ENCODE peak calls at places on chromosomes 12 and 14, in seven cellular contexts. One of them, this sample, is unnamed.
A peak's percentile ranks its signal among the peaks of the same experiment; 100 is the strongest.

GRCh38 chr12:42421844-42422779 is 96.1 kb downstream of the PPHLN1 start:
- DNase-seq in brain microvascular endothelial cell: peak; percentile 57
- DNase-seq in OCI-LY7: no peak
- DNase-seq in stomach: no peak
- DNase-seq in naive thymus-derived CD4-positive, alpha-beta T cell: no peak
- DNase-seq in heart left ventricle: no peak
- DNase-seq in A549: peak; percentile 11
- DNase-seq in this sample: no peak

GRCh38 chr14:95547626-95548327 is 12.9 kb downstream of the GLRX5 start:
- DNase-seq in brain microvascular endothelial cell: peak; percentile 45
- DNase-seq in OCI-LY7: no peak
- DNase-seq in stomach: no peak
- DNase-seq in naive thymus-derived CD4-positive, alpha-beta T cell: no peak
- DNase-seq in heart left ventricle: no peak
- DNase-seq in A549: no peak
- DNase-seq in this sample: no peak

GRCh38 chr12:66467932-66468331 is 165.6 kb downstream of the HELB start:
- DNase-seq in brain microvascular endothelial cell: no peak
- DNase-seq in OCI-LY7: peak; percentile 63
- DNase-seq in stomach: no peak
- DNase-seq in naive thymus-derived CD4-positive, alpha-beta T cell: no peak
- DNase-seq in heart left ventricle: no peak
- DNase-seq in A549: peak; percentile 36
- DNase-seq in this sample: no peak

GRCh38 chr12:632102-632696 is 31.0 kb downstream of the NINJ2 start:
- DNase-seq in brain microvascular endothelial cell: peak; percentile 92
- DNase-seq in OCI-LY7: no peak
- DNase-seq in stomach: peak; percentile 42
- DNase-seq in naive thymus-derived CD4-positive, alpha-beta T cell: no peak
- DNase-seq in heart left ventricle: no peak
- DNase-seq in A549: peak; percentile 98
- DNase-seq in this sample: no peak

GRCh38 chr14:24403294-24404013 is 4.7 kb downstream of the NYNRIN start:
- DNase-seq in brain microvascular endothelial cell: no peak
- DNase-seq in OCI-LY7: no peak
- DNase-seq in stomach: peak; percentile 24
- DNase-seq in naive thymus-derived CD4-positive, alpha-beta T cell: no peak
- DNase-seq in heart left ventricle: peak; percentile 56
- DNase-seq in A549: no peak
- DNase-seq in this sample: no peak

GRCh38 chr12:120388711-120389431 is 19.9 kb upstream of the MSI1 start:
- DNase-seq in brain microvascular endothelial cell: no peak
- DNase-seq in OCI-LY7: no peak
- DNase-seq in stomach: no peak
- DNase-seq in naive thymus-derived CD4-positive, alpha-beta T cell: no peak
- DNase-seq in heart left ventricle: no peak
- DNase-seq in A549: no peak
- DNase-seq in this sample: no peak

GRCh38 chr12:41230756-41231155 is 42.6 kb downstream of the PDZRN4 start:
- DNase-seq in brain microvascular endothelial cell: no peak
- DNase-seq in OCI-LY7: no peak
- DNase-seq in stomach: no peak
- DNase-seq in naive thymus-derived CD4-positive, alpha-beta T cell: no peak
- DNase-seq in heart left ventricle: no peak
- DNase-seq in A549: no peak
- DNase-seq in this sample: no peak

GRCh38 chr14:102817318-102817717 is 40.1 kb downstream of the TRAF3 start:
- DNase-seq in brain microvascular endothelial cell: no peak
- DNase-seq in OCI-LY7: no peak
- DNase-seq in stomach: no peak
- DNase-seq in naive thymus-derived CD4-positive, alpha-beta T cell: no peak
- DNase-seq in heart left ventricle: no peak
- DNase-seq in A549: no peak
- DNase-seq in this sample: no peak

GRCh38 chr12:124568431-124569374 is 1.3 kb upstream of the NCOR2 start:
- DNase-seq in brain microvascular endothelial cell: peak; percentile 84
- DNase-seq in OCI-LY7: peak; percentile 35
- DNase-seq in stomach: peak; percentile 44
- DNase-seq in naive thymus-derived CD4-positive, alpha-beta T cell: peak; percentile 43
- DNase-seq in heart left ventricle: peak; percentile 87
- DNase-seq in A549: peak; percentile 79
- DNase-seq in this sample: peak; percentile 77

GRCh38 chr14:81033841-81034240 is 78.4 kb downstream of the TSHR start:
- DNase-seq in brain microvascular endothelial cell: no peak
- DNase-seq in OCI-LY7: peak; percentile 11
- DNase-seq in stomach: no peak
- DNase-seq in naive thymus-derived CD4-positive, alpha-beta T cell: no peak
- DNase-seq in heart left ventricle: no peak
- DNase-seq in A549: no peak
- DNase-seq in this sample: no peak

GRCh38 chr14:68229423-68229831 is 409.8 kb downstream of the RAD51B start:
- DNase-seq in brain microvascular endothelial cell: no peak
- DNase-seq in OCI-LY7: no peak
- DNase-seq in stomach: no peak
- DNase-seq in naive thymus-derived CD4-positive, alpha-beta T cell: no peak
- DNase-seq in heart left ventricle: no peak
- DNase-seq in A549: no peak
- DNase-seq in this sample: no peak

GRCh38 chr12:103814436-103814835 is 26.6 kb downstream of the NT5DC3 start:
- DNase-seq in brain microvascular endothelial cell: no peak
- DNase-seq in OCI-LY7: no peak
- DNase-seq in stomach: no peak
- DNase-seq in naive thymus-derived CD4-positive, alpha-beta T cell: no peak
- DNase-seq in heart left ventricle: no peak
- DNase-seq in A549: no peak
- DNase-seq in this sample: no peak

GRCh38 chr14:64773577-64773976 is 69.4 kb downstream of the PLEKHG3 start:
- DNase-seq in brain microvascular endothelial cell: no peak
- DNase-seq in OCI-LY7: no peak
- DNase-seq in stomach: no peak
- DNase-seq in naive thymus-derived CD4-positive, alpha-beta T cell: no peak
- DNase-seq in heart left ventricle: no peak
- DNase-seq in A549: no peak
- DNase-seq in this sample: no peak

DNA sequence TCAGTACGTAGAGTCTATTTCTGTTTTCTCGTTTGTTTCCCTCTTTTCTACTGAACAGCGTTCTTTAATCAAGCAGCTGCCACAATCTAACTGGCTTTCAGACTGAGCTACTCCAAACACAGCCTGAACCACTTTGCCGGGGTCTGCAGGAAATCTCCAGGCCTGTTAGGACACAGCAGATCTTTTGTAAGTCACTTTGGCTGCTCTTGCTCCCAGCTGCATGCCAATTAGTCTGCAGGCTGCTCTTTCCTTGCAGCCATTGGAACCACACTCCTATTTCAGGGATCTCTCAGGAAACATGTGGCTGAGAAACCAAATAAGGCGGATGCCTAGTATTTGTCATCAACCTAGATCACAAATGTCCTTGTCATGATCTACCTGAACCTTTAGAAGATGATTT is 73.6 kb downstream of the TMTC1 start:
- DNase-seq in brain microvascular endothelial cell: no peak
- DNase-seq in OCI-LY7: no peak
- DNase-seq in stomach: no peak
- DNase-seq in naive thymus-derived CD4-positive, alpha-beta T cell: no peak
- DNase-seq in heart left ventricle: peak; percentile 67
- DNase-seq in A549: no peak
- DNase-seq in this sample: no peak
- H3K27ac ChIP-seq in brain microvascular endothelial cell: no peak overlapping the region
- H3K27ac ChIP-seq in OCI-LY7: no peak overlapping the region
- H3K27ac ChIP-seq in stomach: no peak overlapping the region
- H3K27ac ChIP-seq in naive thymus-derived CD4-positive, alpha-beta T cell: no peak overlapping the region
- H3K27ac ChIP-seq in heart left ventricle: peak overlapping the region; percentile 56
- H3K27ac ChIP-seq in A549: no peak overlapping the region
- H3K27ac ChIP-seq in this sample: no peak overlapping the region

GRCh38 chr12:47377414-47378221 is 297.9 kb upstream of the AMIGO2 start:
- DNase-seq in brain microvascular endothelial cell: peak; percentile 100
- DNase-seq in OCI-LY7: no peak
- DNase-seq in stomach: peak; percentile 72
- DNase-seq in naive thymus-derived CD4-positive, alpha-beta T cell: no peak
- DNase-seq in heart left ventricle: peak; percentile 94
- DNase-seq in A549: peak; percentile 99
- DNase-seq in this sample: peak; percentile 46
- H3K4me3 ChIP-seq in brain microvascular endothelial cell: no peak overlapping the region
- H3K4me3 ChIP-seq in OCI-LY7: no peak overlapping the region
- H3K4me3 ChIP-seq in stomach: no peak overlapping the region
- H3K4me3 ChIP-seq in naive thymus-derived CD4-positive, alpha-beta T cell: no peak overlapping the region
- H3K4me3 ChIP-seq in heart left ventricle: no peak overlapping the region
- H3K4me3 ChIP-seq in A549: no peak overlapping the region
- H3K4me3 ChIP-seq in this sample: no peak overlapping the region

GRCh38 chr12:72179841-72180240 is 92.3 kb upstream of the TRHDE start:
- DNase-seq in brain microvascular endothelial cell: no peak
- DNase-seq in OCI-LY7: no peak
- DNase-seq in stomach: no peak
- DNase-seq in naive thymus-derived CD4-positive, alpha-beta T cell: no peak
- DNase-seq in heart left ventricle: no peak
- DNase-seq in A549: no peak
- DNase-seq in this sample: no peak

GRCh38 chr12:72178244-72178643 is 93.9 kb upstream of the TRHDE start:
- DNase-seq in brain microvascular endothelial cell: no peak
- DNase-seq in OCI-LY7: no peak
- DNase-seq in stomach: no peak
- DNase-seq in naive thymus-derived CD4-positive, alpha-beta T cell: no peak
- DNase-seq in heart left ventricle: no peak
- DNase-seq in A549: no peak
- DNase-seq in this sample: no peak

GRCh38 chr12:72178871-72179270 is 93.3 kb upstream of the TRHDE start:
- DNase-seq in brain microvascular endothelial cell: no peak
- DNase-seq in OCI-LY7: no peak
- DNase-seq in stomach: no peak
- DNase-seq in naive thymus-derived CD4-positive, alpha-beta T cell: no peak
- DNase-seq in heart left ventricle: no peak
- DNase-seq in A549: no peak
- DNase-seq in this sample: no peak
- H3K27ac ChIP-seq in brain microvascular endothelial cell: no peak overlapping the region
- H3K27ac ChIP-seq in OCI-LY7: no peak overlapping the region
- H3K27ac ChIP-seq in stomach: no peak overlapping the region
- H3K27ac ChIP-seq in naive thymus-derived CD4-positive, alpha-beta T cell: no peak overlapping the region
- H3K27ac ChIP-seq in heart left ventricle: no peak overlapping the region
- H3K27ac ChIP-seq in A549: no peak overlapping the region
- H3K27ac ChIP-seq in this sample: no peak overlapping the region

GRCh38 chr14:21308479-21309237 is 28.8 kb downstream of the RPGRIP1 start:
- DNase-seq in brain microvascular endothelial cell: peak; percentile 91
- DNase-seq in OCI-LY7: peak; percentile 94
- DNase-seq in stomach: peak; percentile 89
- DNase-seq in naive thymus-derived CD4-positive, alpha-beta T cell: peak; percentile 82
- DNase-seq in heart left ventricle: peak; percentile 81
- DNase-seq in A549: peak; percentile 97
- DNase-seq in this sample: peak; percentile 96

GRCh38 chr14:21307641-21308040 is 27.8 kb downstream of the RPGRIP1 start:
- DNase-seq in brain microvascular endothelial cell: no peak
- DNase-seq in OCI-LY7: no peak
- DNase-seq in stomach: no peak
- DNase-seq in naive thymus-derived CD4-positive, alpha-beta T cell: no peak
- DNase-seq in heart left ventricle: no peak
- DNase-seq in A549: no peak
- DNase-seq in this sample: no peak

GRCh38 chr14:21309238-21309636 is 29.4 kb downstream of the RPGRIP1 start:
- DNase-seq in brain microvascular endothelial cell: no peak
- DNase-seq in OCI-LY7: peak; percentile 11
- DNase-seq in stomach: no peak
- DNase-seq in naive thymus-derived CD4-positive, alpha-beta T cell: no peak
- DNase-seq in heart left ventricle: no peak
- DNase-seq in A549: no peak
- DNase-seq in this sample: no peak

GRCh38 chr14:21309956-21310355 is 30.1 kb downstream of the RPGRIP1 start:
- DNase-seq in brain microvascular endothelial cell: no peak
- DNase-seq in OCI-LY7: no peak
- DNase-seq in stomach: no peak
- DNase-seq in naive thymus-derived CD4-positive, alpha-beta T cell: no peak
- DNase-seq in heart left ventricle: no peak
- DNase-seq in A549: no peak
- DNase-seq in this sample: no peak

GRCh38 chr14:21308132-21308478 is 28.2 kb downstream of the RPGRIP1 start:
- DNase-seq in brain microvascular endothelial cell: no peak
- DNase-seq in OCI-LY7: no peak
- DNase-seq in stomach: no peak
- DNase-seq in naive thymus-derived CD4-positive, alpha-beta T cell: no peak
- DNase-seq in heart left ventricle: no peak
- DNase-seq in A549: peak; percentile 58
- DNase-seq in this sample: no peak
- H3K4me3 ChIP-seq in brain microvascular endothelial cell: peak overlapping the region; percentile 46
- H3K4me3 ChIP-seq in OCI-LY7: peak overlapping the region; percentile 49
- H3K4me3 ChIP-seq in stomach: peak overlapping the region; percentile 35
- H3K4me3 ChIP-seq in naive thymus-derived CD4-positive, alpha-beta T cell: peak overlapping the region; percentile 63
- H3K4me3 ChIP-seq in heart left ventricle: peak overlapping the region; percentile 35
- H3K4me3 ChIP-seq in A549: peak overlapping the region; percentile 35
- H3K4me3 ChIP-seq in this sample: peak overlapping the region; percentile 21

GRCh38 chr12:129826273-129826672 is 77.6 kb downstream of the TMEM132D start:
- DNase-seq in brain microvascular endothelial cell: no peak
- DNase-seq in OCI-LY7: no peak
- DNase-seq in stomach: no peak
- DNase-seq in naive thymus-derived CD4-positive, alpha-beta T cell: no peak
- DNase-seq in heart left ventricle: no peak
- DNase-seq in A549: no peak
- DNase-seq in this sample: no peak
- H3K27ac ChIP-seq in brain microvascular endothelial cell: no peak overlapping the region
- H3K27ac ChIP-seq in OCI-LY7: no peak overlapping the region
- H3K27ac ChIP-seq in stomach: no peak overlapping the region
- H3K27ac ChIP-seq in naive thymus-derived CD4-positive, alpha-beta T cell: no peak overlapping the region
- H3K27ac ChIP-seq in heart left ventricle: no peak overlapping the region
- H3K27ac ChIP-seq in A549: no peak overlapping the region
- H3K27ac ChIP-seq in this sample: no peak overlapping the region

GRCh38 chr12:22935090-22935489 is 310.1 kb downstream of the ETNK1 start:
- DNase-seq in brain microvascular endothelial cell: peak; percentile 70
- DNase-seq in OCI-LY7: no peak
- DNase-seq in stomach: no peak
- DNase-seq in naive thymus-derived CD4-positive, alpha-beta T cell: no peak
- DNase-seq in heart left ventricle: peak; percentile 36
- DNase-seq in A549: no peak
- DNase-seq in this sample: no peak

GRCh38 chr12:22938323-22938722 is 313.4 kb downstream of the ETNK1 start:
- DNase-seq in brain microvascular endothelial cell: no peak
- DNase-seq in OCI-LY7: no peak
- DNase-seq in stomach: no peak
- DNase-seq in naive thymus-derived CD4-positive, alpha-beta T cell: no peak
- DNase-seq in heart left ventricle: no peak
- DNase-seq in A549: no peak
- DNase-seq in this sample: no peak

GRCh38 chr12:22935501-22935900 is 310.5 kb downstream of the ETNK1 start:
- DNase-seq in brain microvascular endothelial cell: peak; percentile 38
- DNase-seq in OCI-LY7: no peak
- DNase-seq in stomach: no peak
- DNase-seq in naive thymus-derived CD4-positive, alpha-beta T cell: no peak
- DNase-seq in heart left ventricle: no peak
- DNase-seq in A549: peak; percentile 11
- DNase-seq in this sample: no peak
- H3K4me3 ChIP-seq in brain microvascular endothelial cell: peak overlapping the region; percentile 38
- H3K4me3 ChIP-seq in OCI-LY7: no peak overlapping the region
- H3K4me3 ChIP-seq in stomach: no peak overlapping the region
- H3K4me3 ChIP-seq in naive thymus-derived CD4-positive, alpha-beta T cell: no peak overlapping the region
- H3K4me3 ChIP-seq in heart left ventricle: no peak overlapping the region
- H3K4me3 ChIP-seq in A549: peak overlapping the region; percentile 38
- H3K4me3 ChIP-seq in this sample: no peak overlapping the region

DNA sequence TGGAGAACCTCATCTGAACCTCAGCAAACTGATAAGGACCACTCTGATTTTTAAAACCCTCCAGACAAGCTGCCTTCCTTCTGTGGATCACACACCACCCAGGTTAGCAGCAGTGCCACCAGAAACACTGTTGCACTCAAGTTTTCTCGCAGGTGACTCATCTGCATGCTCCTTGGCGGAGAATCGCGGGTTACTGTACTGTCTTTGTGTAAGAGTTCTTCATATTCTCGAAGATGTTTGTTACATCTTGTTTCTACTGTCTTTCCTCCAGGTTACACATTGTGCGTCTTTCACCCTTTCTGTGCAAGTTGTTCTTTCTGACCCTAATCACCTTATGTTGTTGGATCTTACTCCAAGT is 331.2 kb downstream of the CACNA1C start:
- DNase-seq in brain microvascular endothelial cell: no peak
- DNase-seq in OCI-LY7: no peak
- DNase-seq in stomach: no peak
- DNase-seq in naive thymus-derived CD4-positive, alpha-beta T cell: no peak
- DNase-seq in heart left ventricle: no peak
- DNase-seq in A549: no peak
- DNase-seq in this sample: no peak
- H3K27ac ChIP-seq in brain microvascular endothelial cell: no peak overlapping the region
- H3K27ac ChIP-seq in OCI-LY7: no peak overlapping the region
- H3K27ac ChIP-seq in stomach: peak overlapping the region; percentile 63
- H3K27ac ChIP-seq in naive thymus-derived CD4-positive, alpha-beta T cell: no peak overlapping the region
- H3K27ac ChIP-seq in heart left ventricle: peak overlapping the region; percentile 77
- H3K27ac ChIP-seq in A549: no peak overlapping the region
- H3K27ac ChIP-seq in this sample: peak overlapping the region; percentile 55

This sample was measured in Peyer's patch.